ENCODE peak calls at places on chromosome 1, in nine cellular contexts. T is amniotic stem cell, J is endodermal cell, R is MM.1S, L is tibial artery, S is nephron progenitor cell, F is GM12891, B is ACHN, C is ecto neural progenitor cell. D is an unnamed sample.

GRCh38 chr1:239814306-239814881 is 277.3 kb upstream of the FMN2 start:
- DNase-seq in T (peak), J (peak), R (peak), L (no peak), S (no peak), F (no peak), B (peak), C (no peak), D (peak)

GRCh38 chr1:30111431-30111830 is 612.0 kb downstream of the MATN1 start:
- DNase-seq in T (peak), J (peak), R (peak), L (no peak), S (peak), F (peak), B (peak), C (peak), D (peak)

GRCh38 chr1:25253911-25254310 is 6.7 kb upstream of the RSRP1 start:
- DNase-seq in T (no peak), J (peak), R (no peak), L (no peak), S (no peak), F (no peak), B (no peak), C (no peak), D (no peak)

GRCh38 chr1:6800728-6801127 is 15.5 kb downstream of the CAMTA1 start:
- DNase-seq in T (no peak), J (no peak), R (no peak), L (no peak), S (no peak), F (no peak), B (no peak), C (no peak), D (no peak)

GRCh38 chr1:27011058-27011764 is 1.4 kb downstream of the TENT5B start:
- DNase-seq in T (peak), J (peak), R (no peak), L (peak), S (peak), F (no peak), B (peak), C (peak), D (peak)

GRCh38 chr1:50023292-50024159 is at the start of gene AGBL4:
- DNase-seq in T (no peak), J (peak), R (no peak), L (no peak), S (peak), F (no peak), B (peak), C (peak), D (peak)

GRCh38 chr1:176119549-176119948 is 87.5 kb downstream of the COP1 start:
- DNase-seq in T (no peak), J (no peak), R (no peak), L (no peak), S (no peak), F (no peak), B (peak), C (no peak), D (peak)

GRCh38 chr1:203080456-203080855 is 5.4 kb downstream of the MYOG start:
- DNase-seq in T (no peak), J (peak), R (no peak), L (no peak), S (no peak), F (no peak), B (no peak), C (no peak), D (no peak)

GRCh38 chr1:217540321-217540720 is 90.6 kb downstream of the GPATCH2 start:
- DNase-seq in T (no peak), J (no peak), R (no peak), L (no peak), S (no peak), F (no peak), B (no peak), C (no peak), D (no peak)

GRCh38 chr1:180522204-180522497 is 19.8 kb upstream of the ACBD6 start:
- DNase-seq in T (no peak), J (peak), R (no peak), L (no peak), S (no peak), F (no peak), B (no peak), C (no peak), D (peak)

GRCh38 chr1:43563779-43564616 is 33.3 kb downstream of the PTPRF start:
- DNase-seq in T (no peak), J (no peak), R (no peak), L (no peak), S (peak), F (no peak), B (no peak), C (no peak), D (no peak)

GRCh38 chr1:119816407-119816806 is 5.1 kb upstream of the REG4 start:
- DNase-seq in T (no peak), J (no peak), R (no peak), L (no peak), S (no peak), F (no peak), B (peak), C (no peak), D (no peak)

GRCh38 chr1:52554756-52555155 is 1.9 kb upstream of the TUT4 start:
- DNase-seq in T (no peak), J (peak), R (no peak), L (no peak), S (no peak), F (no peak), B (no peak), C (no peak), D (no peak)

GRCh38 chr1:11847667-11848445 is at the start of gene NPPA:
- DNase-seq in T (no peak), J (no peak), R (no peak), L (no peak), S (no peak), F (no peak), B (no peak), C (no peak), D (no peak)

GRCh38 chr1:212683357-212683722 is 16.3 kb downstream of the BATF3 start:
- DNase-seq in T (no peak), J (peak), R (no peak), L (peak), S (no peak), F (peak), B (no peak), C (no peak), D (no peak)